ENCODE peak calls at places on chromosomes 4 and X, in five cellular contexts. J is endothelial cell of umbilical vein; T is CD8-positive, alpha-beta T cell; A is prostate gland; R is right lobe of liver. Y is an unnamed sample. For H3K27me3, the result is how much of the 10 kb centered on the place peaks cover.

GRCh38 chrX:20418379-20418778 is 151.7 kb upstream of the RPS6KA3 start:
- DNase-seq in J (no peak), T (no peak), A (no peak), R (no peak), Y (no peak)

GRCh38 chr4:41957634-41958033 is 22.4 kb downstream of the TMEM33 start:
- DNase-seq in J (peak), T (no peak), A (no peak), R (no peak), Y (no peak)

GRCh38 chr4:18194278-18194677 is 172.7 kb upstream of the LCORL start:
- DNase-seq in J (no peak), T (no peak), A (no peak), R (no peak), Y (no peak)

GRCh38 chr4:159077702-159078495 is 25.0 kb upstream of the RAPGEF2 start:
- DNase-seq in J (no peak), T (no peak), A (peak), R (no peak), Y (peak)

GRCh38 chr4:153523941-153524386 is 57.8 kb downstream of the TMEM131L start:
- DNase-seq in J (no peak), T (no peak), A (no peak), R (no peak), Y (no peak)

GRCh38 chr4:138398297-138398696 is 156.1 kb upstream of the SLC7A11 start:
- DNase-seq in J (peak), T (no peak), A (no peak), R (no peak), Y (no peak)

GRCh38 chrX:17046478-17047097 is 100.1 kb downstream of the REPS2 start:
- DNase-seq in J (peak), T (peak), A (peak), R (no peak), Y (no peak)

GRCh38 chrX:118536687-118537461 is 41.3 kb downstream of the DOCK11 start:
- DNase-seq in J (peak), T (peak), A (no peak), R (no peak), Y (no peak)

GRCh38 chr4:159142254-159142653 is 39.4 kb downstream of the RAPGEF2 start:
- DNase-seq in J (no peak), T (no peak), A (no peak), R (no peak), Y (no peak)

GRCh38 chr4:80103615-80104014 is 30.6 kb upstream of the ANTXR2 start:
- DNase-seq in J (no peak), T (no peak), A (peak), R (no peak), Y (no peak)

GRCh38 chr4:108544504-108544903 is 75.9 kb upstream of the RPL34 start:
- DNase-seq in J (no peak), T (no peak), A (no peak), R (no peak), Y (no peak)

GRCh38 chr4:151266542-151266941 is 10.4 kb upstream of the PRSS48 start:
- DNase-seq in J (peak), T (no peak), A (no peak), R (no peak), Y (no peak)

GRCh38 chrX:24410514-24411189 is 50.2 kb downstream of the SUPT20HL1 start:
- DNase-seq in J (no peak), T (no peak), A (no peak), R (no peak), Y (no peak)

GRCh38 chr4:53123171-53123570 is 242.7 kb downstream of the SCFD2 start:
- DNase-seq in J (no peak), T (no peak), A (no peak), R (no peak), Y (no peak)

GRCh38 chr4:13240066-13240465 is 244.1 kb downstream of the RAB28 start:
- DNase-seq in J (no peak), T (no peak), A (no peak), R (no peak), Y (no peak)

GRCh38 chrX:153984351-153985178 is 12.0 kb downstream of the TMEM187 start:
- DNase-seq in J (no peak), T (peak), A (no peak), R (no peak), Y (no peak)

GRCh38 chrX:77814210-77814609 is 28.2 kb upstream of the ATRX start:
- DNase-seq in J (no peak), T (no peak), A (no peak), R (no peak), Y (no peak)

GRCh38 chr4:186685744-186686143 is 37.9 kb downstream of the FAT1 start:
- DNase-seq in J (no peak), T (no peak), A (no peak), R (no peak), Y (no peak)

GRCh38 chrX:48461830-48462229 is 8.2 kb downstream of the SLC38A5 start:
- DNase-seq in J (no peak), T (no peak), A (no peak), R (peak), Y (no peak)

GRCh38 chr4:14856076-14856926 is 146.0 kb upstream of the CPEB2 start:
- DNase-seq in J (peak), T (no peak), A (peak), R (no peak), Y (peak)

GRCh38 chrX:40094900-40095587 is 2.7 kb downstream of the BCOR start:
- DNase-seq in J (peak), T (no peak), A (no peak), R (peak), Y (no peak)

GRCh38 chr4:71050809-71051208 is 57.4 kb downstream of the DCK start:
- DNase-seq in J (no peak), T (no peak), A (no peak), R (no peak), Y (no peak)

GRCh38 chr4:5366009-5366386 is 314.7 kb downstream of the STK32B start:
- DNase-seq in J (no peak), T (no peak), A (no peak), R (no peak), Y (no peak)

GRCh38 chr4:183747931-183748664 is 89.0 kb downstream of the TRAPPC11 start:
- DNase-seq in J (peak), T (no peak), A (peak), R (no peak), Y (no peak)

GRCh38 chr4:20176881-20177280 is 74.8 kb upstream of the SLIT2 start:
- DNase-seq in J (no peak), T (no peak), A (no peak), R (no peak), Y (no peak)

GRCh38 chr4:4853371-4853823 is 6.1 kb upstream of the MSX1 start:
- DNase-seq in J (no peak), T (no peak), A (no peak), R (no peak), Y (no peak)

GRCh38 chr4:109554971-109555370 is 5.1 kb upstream of the MCUB start:
- DNase-seq in J (no peak), T (no peak), A (no peak), R (no peak), Y (no peak)

GRCh38 chr4:174521800-174522182 is 497 bp downstream of the HPGD start:
- DNase-seq in J (no peak), T (no peak), A (peak), R (no peak), Y (no peak)

GRCh38 chr4:3340703-3341088 is 47.9 kb downstream of the RGS12 start:
- DNase-seq in J (no peak), T (no peak), A (peak), R (peak), Y (peak)

GRCh38 chrX:153494541-153495361 is at the start of gene BGN:
- DNase-seq in J (peak), T (no peak), A (no peak), R (no peak), Y (no peak)

GRCh38 chr4:8858188-8858924 is 13.3 kb downstream of the HMX1 start:
- DNase-seq in J (no peak), T (no peak), A (no peak), R (no peak), Y (no peak)
- H3K27me3 ChIP-seq in J (half or more), T (under half), A (half or more), R (under half), Y (half or more)

DNA sequence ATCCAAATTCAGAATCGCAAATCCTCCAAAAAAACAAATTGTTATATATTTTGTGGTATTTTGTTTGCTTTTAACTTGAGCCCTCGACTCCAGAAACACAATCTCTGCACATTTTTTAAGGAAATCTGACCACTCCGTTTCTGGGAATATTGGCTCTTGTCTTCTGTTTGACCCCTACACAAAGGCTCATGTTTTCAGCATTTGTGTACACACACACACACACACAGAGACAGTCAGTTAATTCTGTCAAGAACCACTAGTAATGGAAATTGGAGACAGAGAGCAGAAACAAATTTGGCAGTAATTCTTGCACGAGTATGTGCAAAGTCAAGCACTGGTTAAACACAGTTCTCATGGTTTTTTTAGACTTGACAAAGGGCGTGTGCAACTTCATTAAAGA is 115.4 kb downstream of the AFAP1 start:
- DNase-seq in J (no peak), T (no peak), A (no peak), R (no peak), Y (no peak)
- TF ChIP-seq CTCF in J (no peak), T (no peak), A (no peak), R (no peak), Y (no peak)

GRCh38 chr4:16001484-16001858 is 38.5 kb upstream of the FGFBP2 start:
- DNase-seq in J (peak), T (peak), A (peak), R (no peak), Y (peak)
- H3K27me3 ChIP-seq in J (under half), T (under half), A (under half), R (under half), Y (under half)

GRCh38 chr4:114512595-114513295 is 85.9 kb upstream of the UGT8 start:
- DNase-seq in J (no peak), T (no peak), A (no peak), R (no peak), Y (no peak)

GRCh38 chr4:114509340-114509739 is 89.3 kb upstream of the UGT8 start:
- DNase-seq in J (no peak), T (no peak), A (no peak), R (no peak), Y (no peak)
- TF ChIP-seq CTCF in J (no peak), T (no peak), A (no peak), R (no peak), Y (no peak)

GRCh38 chrX:135740683-135741149 is 27.3 kb downstream of the CT45A3 start:
- DNase-seq in J (peak), T (peak), A (no peak), R (peak), Y (no peak)

GRCh38 chrX:135741192-135741715 is 26.7 kb downstream of the CT45A3 start:
- DNase-seq in J (no peak), T (no peak), A (no peak), R (no peak), Y (no peak)

GRCh38 chrX:135737361-135738071 is 24.1 kb downstream of the CT45A1 start:
- DNase-seq in J (no peak), T (no peak), A (no peak), R (no peak), Y (no peak)
- H3K27me3 ChIP-seq in J (under half), T (under half), A (under half), R (under half), Y (under half)

Y was measured in breast epithelium.